ENCODE peak calls at places on chromosomes 7 and 10, in four cellular contexts. F is GM12865; P is PC-9; Y is CD4-positive, alpha-beta T cell. I is an unnamed sample.
A peak's percentile ranks its signal among the peaks of the same experiment; 100 is the strongest.

GRCh38 chr7:101564778-101565211 is 64.3 kb downstream of the MYL10 start:
- DNase-seq in F (no peak), P (peak; percentile 58), Y (no peak), I (no peak)

GRCh38 chr7:7970620-7971307 is 2.2 kb downstream of the GLCCI1 start:
- DNase-seq in F (peak; percentile 45), P (no peak), Y (no peak), I (no peak)

GRCh38 chr10:103820101-103821062 is 35.0 kb downstream of the SH3PXD2A start:
- DNase-seq in F (no peak), P (no peak), Y (no peak), I (no peak)

GRCh38 chr7:129163875-129164544 is 19.5 kb downstream of the TSPAN33 start:
- DNase-seq in F (peak; percentile 80), P (no peak), Y (no peak), I (no peak)

GRCh38 chr7:25672476-25672875 is 444.2 kb upstream of the NPVF start:
- DNase-seq in F (no peak), P (no peak), Y (no peak), I (no peak)

GRCh38 chr10:34739915-34740314 is 75.2 kb downstream of the PARD3 start:
- DNase-seq in F (no peak), P (no peak), Y (no peak), I (peak; percentile 45)

GRCh38 chr10:60731134-60731883 is 47.0 kb upstream of the CDK1 start:
- DNase-seq in F (peak; percentile 59), P (peak; percentile 48), Y (peak; percentile 10), I (no peak)

GRCh38 chr7:39413866-39414668 is 152.1 kb upstream of the YAE1 start:
- DNase-seq in F (peak; percentile 81), P (no peak), Y (peak; percentile 8), I (peak; percentile 61)

GRCh38 chr10:103894454-103894853 is 23.5 kb downstream of the STN1 start:
- DNase-seq in F (no peak), P (no peak), Y (no peak), I (no peak)

GRCh38 chr7:107479303-107479702 is 9.4 kb downstream of the GPR22 start:
- DNase-seq in F (no peak), P (no peak), Y (no peak), I (no peak)
- TF ChIP-seq CTCF in F (no peak), P (no peak), Y (no peak), I (no peak)

DNA sequence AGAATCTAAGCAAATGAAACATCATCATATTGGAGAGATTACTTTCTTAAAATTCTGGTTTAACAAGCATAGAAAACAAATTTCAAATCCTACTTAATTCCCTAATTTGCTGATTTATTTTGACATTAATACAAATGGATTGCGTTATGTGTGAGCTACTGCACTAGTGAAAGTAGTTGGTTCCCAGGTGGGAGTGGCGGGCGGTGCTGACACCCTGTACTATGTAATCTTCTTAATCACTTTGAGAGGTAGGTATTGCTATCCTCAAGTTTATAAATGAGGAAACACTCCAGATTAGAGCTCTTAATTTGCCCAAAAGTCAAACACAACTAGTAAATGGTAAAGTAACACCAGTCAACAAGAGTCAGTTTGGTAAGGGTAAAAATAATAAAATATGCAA is 131.1 kb downstream of the ELAPOR2 start:
- DNase-seq in F (no peak), P (no peak), Y (no peak), I (no peak)
- TF ChIP-seq CTCF in F (no peak), P (no peak), Y (no peak), I (no peak)

DNA sequence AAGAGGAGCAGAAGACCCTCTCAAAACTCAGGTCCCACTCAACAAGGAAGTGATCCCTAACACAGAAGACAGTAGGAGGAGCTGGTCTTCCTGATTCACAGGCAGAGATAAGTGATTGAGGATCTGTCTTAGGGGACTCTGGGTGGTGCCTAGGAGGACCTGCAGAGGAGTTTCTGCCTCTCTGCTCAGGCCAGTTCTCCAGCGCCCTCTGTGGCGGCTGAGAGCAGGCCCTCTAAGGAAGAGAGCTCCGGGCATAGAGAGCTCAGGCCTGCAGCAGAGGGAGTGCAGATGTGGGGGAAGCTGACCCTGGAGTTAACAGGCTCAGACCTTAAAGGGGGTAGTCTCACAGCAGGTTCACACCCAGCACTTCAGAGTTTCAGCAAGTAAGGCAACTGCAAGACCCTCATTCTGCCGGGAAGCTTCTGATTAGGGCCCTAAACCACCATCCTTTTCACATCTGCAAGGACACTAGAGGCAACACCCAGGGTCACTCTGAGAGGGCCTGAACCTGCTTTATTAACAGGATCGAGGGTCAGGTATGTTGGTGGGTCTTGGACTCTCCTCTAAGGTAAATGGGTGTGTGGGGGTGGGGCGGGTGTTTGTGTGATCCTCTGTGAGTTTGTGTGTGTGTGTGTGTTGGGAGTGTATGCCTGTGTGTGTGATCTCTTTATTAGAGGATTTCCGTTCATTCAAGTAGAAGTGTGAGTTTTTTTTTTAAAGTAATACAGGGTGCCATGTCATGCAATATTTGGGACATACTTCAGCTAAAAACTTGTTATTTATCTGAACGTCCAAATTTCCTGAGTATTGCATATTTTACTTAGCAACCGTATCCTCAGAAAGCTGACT is 57.6 kb upstream of the TARP start:
- DNase-seq in F (peak; percentile 35), P (no peak), Y (no peak), I (no peak)
- TF ChIP-seq CTCF in F (no peak), P (no peak), Y (no peak), I (no peak)

DNA sequence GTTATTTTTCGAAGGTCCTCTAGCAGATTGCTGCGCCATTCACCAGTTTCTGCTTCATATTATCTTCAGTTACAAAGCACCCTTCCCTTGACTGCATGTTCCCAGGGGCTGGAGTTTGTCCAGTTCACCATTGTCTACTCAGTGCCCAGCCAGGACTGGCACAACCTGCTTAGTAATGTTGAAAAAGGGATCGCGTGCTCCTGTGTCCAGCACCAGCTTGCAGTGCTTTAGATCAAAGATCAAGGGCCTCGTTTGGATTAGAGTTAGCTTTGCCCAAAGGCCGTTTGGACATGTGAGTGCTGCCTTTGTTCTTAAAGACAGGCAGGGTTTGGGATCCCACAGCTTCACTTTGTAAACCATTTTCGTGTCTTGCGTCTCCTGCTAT is 867 bp downstream of the ATP6V0E2 start:
- DNase-seq in F (no peak), P (no peak), Y (no peak), I (no peak)
- TF ChIP-seq CTCF in F (no peak), P (no peak), Y (no peak), I (no peak)

DNA sequence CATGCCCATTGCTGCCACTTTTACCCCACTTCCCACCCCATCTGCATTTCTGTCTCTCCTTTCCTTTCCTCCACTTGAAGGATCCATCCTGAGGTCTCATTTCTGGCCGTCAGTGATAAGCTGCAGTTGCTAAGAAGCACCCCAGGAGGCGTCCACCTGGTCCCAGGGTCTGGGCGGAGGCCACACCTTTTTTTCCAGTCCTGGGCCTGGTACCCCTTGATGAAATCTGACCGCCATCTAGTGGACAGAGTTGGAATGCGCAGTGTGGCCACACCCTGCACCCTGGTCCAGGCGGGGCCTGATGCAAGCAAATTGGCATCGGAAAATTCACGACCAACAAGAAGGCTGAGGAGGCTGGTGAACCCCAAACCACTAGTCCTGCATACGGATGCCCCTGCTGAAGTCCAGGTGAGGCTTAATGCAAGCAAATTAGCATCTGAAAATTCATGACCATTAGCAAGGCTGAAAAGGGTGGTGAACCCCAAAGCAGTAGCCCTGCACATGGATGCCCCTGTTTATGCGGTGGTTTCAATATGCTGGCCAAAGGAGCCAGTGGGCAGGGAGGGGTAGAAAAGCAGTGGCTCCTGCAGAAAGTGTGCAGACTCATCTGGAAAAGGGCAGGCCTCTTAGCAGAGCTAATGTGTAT is 43.3 kb downstream of the GPAM start:
- DNase-seq in F (peak; percentile 85), P (peak; percentile 71), Y (peak; percentile 44), I (peak; percentile 88)
- TF ChIP-seq CTCF in F (peak; percentile 90), P (peak; percentile 82), Y (peak; percentile 70), I (peak; percentile 91)

DNA sequence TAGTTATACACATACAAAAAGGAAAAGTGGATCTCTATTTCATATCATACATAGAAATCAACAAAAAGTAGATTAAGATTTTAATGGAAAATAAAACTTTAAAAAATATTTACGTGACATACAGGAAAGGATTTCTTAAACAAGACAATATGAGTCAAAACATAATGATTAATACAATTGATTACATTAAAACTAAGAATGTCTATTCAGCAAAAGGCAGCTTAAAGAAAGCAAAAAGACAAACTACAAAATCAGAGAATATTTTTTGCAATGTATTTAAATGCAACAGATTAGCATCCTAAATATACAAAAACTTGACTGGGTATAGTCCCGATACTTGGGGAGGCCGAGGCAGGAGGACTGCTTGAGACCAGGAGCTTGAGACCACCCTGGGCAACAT is 50.5 kb downstream of the VAX1 start:
- DNase-seq in F (no peak), P (no peak), Y (no peak), I (no peak)
- TF ChIP-seq CTCF in F (no peak), P (no peak), Y (no peak), I (no peak)

DNA sequence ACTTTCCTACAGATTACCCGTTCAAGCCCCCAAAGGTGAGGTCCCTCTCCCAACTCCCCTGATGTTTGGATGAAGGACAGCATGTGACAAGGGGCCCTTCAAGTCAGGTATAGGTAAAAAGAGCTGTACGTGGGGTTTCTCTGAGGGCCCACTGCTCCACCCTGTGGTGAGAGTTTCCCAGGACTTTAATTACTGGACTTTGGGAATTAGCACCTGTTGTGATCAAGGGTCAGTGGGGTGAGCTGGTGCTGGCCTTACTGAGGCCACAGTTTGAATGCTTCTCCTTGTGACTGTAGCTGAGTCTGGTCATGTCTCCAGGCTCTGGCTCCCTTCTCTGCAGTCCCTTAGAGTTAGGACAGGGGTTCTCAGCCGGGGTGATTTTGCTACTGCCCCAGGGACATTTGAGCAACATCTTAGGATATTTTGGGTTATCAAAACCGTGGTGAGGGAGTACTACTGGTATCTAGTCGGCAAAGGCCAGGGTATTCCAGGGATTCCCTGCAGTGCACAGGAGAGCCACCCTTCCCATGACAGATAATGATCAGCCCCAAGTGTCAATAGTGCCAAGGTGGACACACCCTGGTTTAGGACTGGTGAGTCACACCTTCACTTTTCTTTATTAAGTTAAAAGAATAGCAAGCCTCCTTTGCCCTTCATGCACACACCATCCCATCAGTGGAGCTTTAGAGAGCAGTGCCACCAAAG is 16.9 kb downstream of the UBE2D4 start:
- DNase-seq in F (no peak), P (peak; percentile 86), Y (no peak), I (no peak)
- TF ChIP-seq CTCF in F (no peak), P (peak; percentile 68), Y (no peak), I (no peak)

DNA sequence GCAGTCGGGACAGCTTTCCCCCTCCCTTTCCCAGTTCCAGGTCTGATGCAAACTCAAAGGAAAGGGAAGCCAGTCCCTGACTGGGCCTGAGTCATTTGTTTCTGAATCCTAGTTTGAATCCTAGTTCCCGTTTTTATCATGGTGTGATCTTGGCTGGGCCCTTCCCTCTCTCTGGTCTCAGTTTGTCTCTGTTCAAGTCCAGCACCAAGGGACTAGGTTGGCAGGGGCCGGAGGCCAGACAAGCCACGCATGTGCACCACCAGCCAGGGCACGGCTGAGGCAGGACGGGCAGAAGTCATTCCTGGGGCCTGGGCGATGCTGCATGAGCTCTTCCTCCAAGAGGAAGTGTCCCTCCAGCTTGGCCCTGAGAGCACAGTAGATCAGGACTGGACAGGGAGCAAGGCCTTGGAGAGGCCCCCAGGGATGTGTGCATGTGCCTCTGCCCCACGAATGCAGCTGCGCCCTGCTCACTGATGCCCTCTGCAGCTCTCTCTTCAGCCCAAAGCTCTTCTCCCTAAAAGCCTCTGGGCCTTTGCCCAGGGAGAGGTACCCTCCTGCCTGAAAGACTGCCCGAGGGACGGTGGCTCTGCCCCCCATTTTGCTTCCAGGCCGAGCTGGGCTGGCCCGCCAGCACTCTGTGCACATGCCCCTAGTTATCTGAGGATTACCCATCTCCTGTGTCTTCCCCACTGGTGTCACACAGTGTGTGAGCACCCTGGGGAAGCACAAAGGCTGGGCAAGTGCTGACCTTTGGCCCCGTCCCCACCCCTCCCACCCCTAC is 86.7 kb downstream of the ZMIZ1 start:
- DNase-seq in F (no peak), P (no peak), Y (no peak), I (no peak)
- TF ChIP-seq CTCF in F (no peak), P (no peak), Y (no peak), I (no peak)